ENCODE peak calls at places on chromosome 13, in five cellular contexts. Q is mammary epithelial cell; P is CD4-positive, CD25-positive, alpha-beta regulatory T cell; F is fibroblast of lung; N is AG04450. W is an unnamed sample.
A peak's percentile ranks its signal among the peaks of the same experiment; 100 is the strongest.

GRCh38 chr13:100129605-100130004 is 40.7 kb downstream of the PCCA start:
- DNase-seq in N (no peak), P (no peak), Q (no peak), F (no peak), W (no peak)

GRCh38 chr13:110676057-110676510 is 29.8 kb downstream of the CARS2 start:
- DNase-seq in Q (no peak), P (no peak), N (no peak), F (no peak), W (no peak)

GRCh38 chr13:65275838-65276630 is 1954.1 kb downstream of the PCDH9 start:
- DNase-seq in P (no peak), Q (no peak), F (no peak), N (no peak), W (no peak)

GRCh38 chr13:60426075-60426474 is 29.1 kb downstream of the TDRD3 start:
- DNase-seq in N (no peak), F (no peak), P (no peak), Q (no peak), W (no peak)

GRCh38 chr13:110108348-110109139 is 198.4 kb downstream of the COL4A1 start:
- DNase-seq in F (peak; percentile 86), N (peak; percentile 73), P (no peak), Q (peak; percentile 78), W (no peak)

GRCh38 chr13:31951215-31951678 is 80.3 kb upstream of the FRY start:
- DNase-seq in N (no peak), P (no peak), Q (peak; percentile 47), F (peak; percentile 34), W (no peak)

GRCh38 chr13:21078501-21078900 is 17.1 kb upstream of the LATS2 start:
- DNase-seq in F (no peak), P (no peak), N (no peak), Q (no peak), W (no peak)

GRCh38 chr13:27036236-27036981 is 135.2 kb downstream of the USP12 start:
- DNase-seq in N (no peak), Q (peak; percentile 32), F (no peak), P (no peak), W (no peak)

GRCh38 chr13:27791146-27791900 is 960 bp upstream of the GSX1 start:
- DNase-seq in Q (no peak), P (no peak), F (no peak), N (no peak), W (no peak)

GRCh38 chr13:106468207-106468606 is 67.3 kb downstream of the EFNB2 start:
- DNase-seq in P (no peak), F (no peak), Q (no peak), N (no peak), W (no peak)

GRCh38 chr13:44561352-44561751 is 14.8 kb downstream of the TSC22D1 start:
- DNase-seq in N (no peak), P (no peak), F (no peak), Q (no peak), W (no peak)

GRCh38 chr13:60411983-60412382 is 15.0 kb downstream of the TDRD3 start:
- DNase-seq in F (peak; percentile 40), P (no peak), N (no peak), Q (no peak), W (no peak)

GRCh38 chr13:79423801-79424642 is 18.0 kb upstream of the RBM26 start:
- DNase-seq in N (peak; percentile 10), F (peak; percentile 47), P (peak; percentile 48), Q (no peak), W (no peak)

GRCh38 chr13:74115138-74115537 is 19.1 kb downstream of the KLF12 start:
- DNase-seq in Q (peak; percentile 65), F (peak; percentile 92), N (peak; percentile 10), P (no peak), W (no peak)

GRCh38 chr13:92896842-92897241 is 329.8 kb upstream of the GPC6 start:
- DNase-seq in P (no peak), F (peak; percentile 40), Q (peak; percentile 58), N (no peak), W (no peak)

GRCh38 chr13:73194310-73194709 is 135.5 kb downstream of the KLF5 start:
- DNase-seq in Q (no peak), P (no peak), N (no peak), F (no peak), W (no peak)

GRCh38 chr13:106762711-106763110 is 194.8 kb upstream of the ARGLU1 start:
- DNase-seq in Q (no peak), N (no peak), P (no peak), F (no peak), W (no peak)

GRCh38 chr13:76619631-76620030 is 266.6 kb downstream of the KCTD12 start:
- DNase-seq in N (no peak), P (no peak), Q (no peak), F (no peak), W (no peak)

GRCh38 chr13:95150555-95150954 is 150.7 kb downstream of the ABCC4 start:
- DNase-seq in Q (no peak), F (no peak), N (no peak), P (no peak), W (no peak)

GRCh38 chr13:43003010-43003409 is 11.0 kb upstream of the EPSTI1 start:
- DNase-seq in N (no peak), F (peak; percentile 53), Q (peak; percentile 89), P (no peak), W (no peak)

GRCh38 chr13:33168326-33168960 is 117.1 kb downstream of the STARD13 start:
- DNase-seq in Q (no peak), F (peak; percentile 47), P (no peak), N (no peak), W (no peak)

GRCh38 chr13:26628706-26629105 is 71.2 kb downstream of the WASF3 start:
- DNase-seq in P (no peak), F (peak; percentile 34), Q (peak; percentile 27), N (no peak), W (no peak)

GRCh38 chr13:98706446-98707110 is 45.9 kb downstream of the SLC15A1 start:
- DNase-seq in Q (peak; percentile 47), N (no peak), P (no peak), F (peak; percentile 30), W (no peak)

GRCh38 chr13:60396783-60397692 is at the start of gene TDRD3:
- DNase-seq in N (peak; percentile 62), Q (peak; percentile 82), P (peak; percentile 85), F (peak; percentile 87), W (peak; percentile 64)

GRCh38 chr13:29758591-29759114 is 91.8 kb downstream of the UBL3 start:
- DNase-seq in N (no peak), F (no peak), Q (peak; percentile 59), P (peak; percentile 38), W (peak; percentile 51)

GRCh38 chr13:99029576-99029975 is 51.7 kb upstream of the DOCK9 start:
- DNase-seq in P (no peak), F (no peak), Q (no peak), N (no peak), W (no peak)

GRCh38 chr13:33150146-33150545 is 133.9 kb downstream of the KL start:
- DNase-seq in P (no peak), N (no peak), Q (no peak), F (peak; percentile 38), W (no peak)

GRCh38 chr13:98827449-98827848 is 75.0 kb upstream of the SLC15A1 start:
- DNase-seq in Q (no peak), F (no peak), N (no peak), P (no peak), W (no peak)

GRCh38 chr13:65555973-65556372 is 1674.2 kb downstream of the PCDH9 start:
- DNase-seq in Q (no peak), P (no peak), N (no peak), F (no peak), W (no peak)

GRCh38 chr13:110507678-110508381 is 53.7 kb downstream of the RAB20 start:
- DNase-seq in F (no peak), P (no peak), Q (no peak), N (no peak), W (no peak)

GRCh38 chr13:101654916-101655315 is 202.4 kb downstream of the ITGBL1 start:
- DNase-seq in F (peak; percentile 80), Q (no peak), P (no peak), N (no peak), W (no peak)

GRCh38 chr13:106048386-106048785 is 487.1 kb downstream of the EFNB2 start:
- DNase-seq in F (no peak), Q (no peak), P (no peak), N (no peak), W (no peak)

GRCh38 chr13:111177803-111178389 is 62.8 kb downstream of the ARHGEF7 start:
- DNase-seq in F (peak; percentile 79), Q (peak; percentile 85), P (no peak), N (no peak), W (no peak)

GRCh38 chr13:24274452-24274971 is 34.9 kb upstream of the C1QTNF9 start:
- DNase-seq in N (peak; percentile 21), P (peak; percentile 46), F (no peak), Q (peak; percentile 6), W (peak; percentile 31)

GRCh38 chr13:31209172-31209818 is 9.5 kb downstream of the B3GLCT start:
- DNase-seq in Q (no peak), P (no peak), F (peak; percentile 70), N (no peak), W (no peak)

GRCh38 chr13:43284162-43284561 is 260.8 kb downstream of the DNAJC15 start:
- DNase-seq in P (no peak), Q (peak; percentile 62), F (peak; percentile 81), N (peak; percentile 70), W (no peak)

GRCh38 chr13:69585656-69586055 is 522.0 kb upstream of the ATXN8OS start:
- DNase-seq in P (no peak), Q (no peak), F (no peak), N (no peak), W (no peak)

DNA sequence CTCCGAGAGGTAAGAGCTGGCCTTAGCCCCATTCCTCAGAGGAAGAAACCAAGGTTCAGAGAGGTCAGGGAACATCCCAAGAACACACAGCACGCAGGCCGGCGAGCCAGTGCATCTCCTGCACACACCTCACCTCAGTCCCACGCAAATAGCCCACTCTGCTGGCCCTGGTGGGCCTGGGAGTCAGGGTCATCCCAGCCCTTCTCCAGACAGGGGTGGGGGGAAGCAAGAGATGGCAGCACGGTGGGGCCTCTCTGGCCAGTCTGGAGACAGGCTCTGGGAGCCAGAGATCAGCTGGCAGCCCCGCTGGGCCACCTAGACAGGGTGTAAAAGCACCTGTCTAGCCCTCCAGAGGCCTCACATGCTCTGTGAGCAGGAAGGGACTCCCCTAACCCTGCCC is 26.8 kb downstream of the TUBA3C start:
- DNase-seq in N (no peak), Q (no peak), P (no peak), F (no peak), W (no peak)
- H3K9me3 ChIP-seq in N (peaks cover 99% of the 10 kb centered on the region), Q (peaks cover 81% of the 10 kb centered on the region), P (no peaks in the 10 kb centered on the region), F (no peaks in the 10 kb centered on the region), W (no peaks in the 10 kb centered on the region)

GRCh38 chr13:113599396-113599795 is 14.8 kb downstream of the TFDP1 start:
- DNase-seq in N (no peak), P (no peak), F (no peak), Q (no peak), W (no peak)
- H3K9me3 ChIP-seq in N (peaks cover 30% of the 10 kb centered on the region), P (peaks cover 9% of the 10 kb centered on the region), F (no peaks in the 10 kb centered on the region), Q (no peaks in the 10 kb centered on the region), W (no peaks in the 10 kb centered on the region)

DNA sequence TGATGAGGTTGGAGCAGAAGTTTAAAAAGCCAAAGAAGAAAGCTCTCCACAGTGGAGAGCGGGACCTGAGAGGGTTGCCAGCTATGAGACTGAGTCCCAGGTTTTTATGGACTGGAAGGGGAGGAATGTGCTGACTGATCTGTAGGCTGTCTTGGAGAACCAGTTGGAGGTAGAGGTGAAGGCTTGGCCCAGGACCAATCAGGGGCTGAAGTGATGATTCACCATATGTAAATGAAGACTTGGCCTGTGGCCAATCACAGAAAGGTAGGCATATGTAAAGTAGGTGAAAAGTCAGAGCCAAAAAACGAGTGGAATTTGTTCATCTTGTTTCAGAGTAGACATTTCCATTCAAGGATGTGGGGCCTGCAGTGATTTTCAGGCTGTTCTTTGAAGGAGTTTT is 17.5 kb upstream of the KBTBD6 start:
- DNase-seq in F (peak; percentile 24), P (no peak), N (no peak), Q (peak; percentile 54), W (no peak)
- H3K9me3 ChIP-seq in F (no peaks in the 10 kb centered on the region), P (peaks cover 57% of the 10 kb centered on the region), N (peaks cover 23% of the 10 kb centered on the region), Q (peaks cover 41% of the 10 kb centered on the region), W (peaks cover 27% of the 10 kb centered on the region)

GRCh38 chr13:19050901-19051300 is 130.7 kb downstream of the TUBA3C start:
- DNase-seq in P (no peak), N (no peak), F (no peak), Q (no peak), W (no peak)
- H3K9me3 ChIP-seq in P (no peaks in the 10 kb centered on the region), N (peaks cover 78% of the 10 kb centered on the region), F (peaks cover 4% of the 10 kb centered on the region), Q (peaks cover 70% of the 10 kb centered on the region), W (no peaks in the 10 kb centered on the region)

W was measured in T-helper 17 cell.